ENCODE peak calls at places on chromosome 21, in nine cellular contexts. One of them, this sample, is unnamed.
A peak's percentile ranks its signal among the peaks of the same experiment; 100 is the strongest.

GRCh38 chr21:36630485-36631206 is 68.3 kb upstream of the SIM2 start:
- DNase-seq in suprapubic skin: no peak
- DNase-seq in lung: peak; percentile 60
- DNase-seq in stomach: peak; percentile 80
- DNase-seq in uterus: no peak
- DNase-seq in hepatocyte: peak; percentile 78
- DNase-seq in OCI-LY7: peak; percentile 68
- DNase-seq in GM12878: no peak
- DNase-seq in testis: peak; percentile 81
- DNase-seq in this sample: peak; percentile 81

GRCh38 chr21:16213518-16213917 is 483.7 kb downstream of the USP25 start:
- DNase-seq in suprapubic skin: no peak
- DNase-seq in lung: no peak
- DNase-seq in stomach: no peak
- DNase-seq in uterus: no peak
- DNase-seq in hepatocyte: no peak
- DNase-seq in OCI-LY7: no peak
- DNase-seq in GM12878: no peak
- DNase-seq in testis: no peak
- DNase-seq in this sample: no peak

GRCh38 chr21:43287111-43287973 is 118.5 kb downstream of the CRYAA start:
- DNase-seq in suprapubic skin: no peak
- DNase-seq in lung: no peak
- DNase-seq in stomach: peak; percentile 44
- DNase-seq in uterus: no peak
- DNase-seq in hepatocyte: no peak
- DNase-seq in OCI-LY7: no peak
- DNase-seq in GM12878: peak; percentile 19
- DNase-seq in testis: no peak
- DNase-seq in this sample: no peak

GRCh38 chr21:27339902-27340301 is 373.0 kb upstream of the ADAMTS5 start:
- DNase-seq in suprapubic skin: no peak
- DNase-seq in lung: no peak
- DNase-seq in stomach: no peak
- DNase-seq in uterus: no peak
- DNase-seq in hepatocyte: no peak
- DNase-seq in OCI-LY7: no peak
- DNase-seq in GM12878: no peak
- DNase-seq in testis: no peak
- DNase-seq in this sample: peak; percentile 15

GRCh38 chr21:23522750-23523149 is 2084.5 kb downstream of the MRPL39 start:
- DNase-seq in suprapubic skin: no peak
- DNase-seq in lung: no peak
- DNase-seq in stomach: no peak
- DNase-seq in uterus: no peak
- DNase-seq in hepatocyte: no peak
- DNase-seq in OCI-LY7: no peak
- DNase-seq in GM12878: no peak
- DNase-seq in testis: no peak
- DNase-seq in this sample: no peak

GRCh38 chr21:18041012-18041411 is 203.6 kb upstream of the CHODL start:
- DNase-seq in suprapubic skin: no peak
- DNase-seq in lung: no peak
- DNase-seq in stomach: no peak
- DNase-seq in uterus: no peak
- DNase-seq in hepatocyte: peak; percentile 25
- DNase-seq in OCI-LY7: peak; percentile 20
- DNase-seq in GM12878: no peak
- DNase-seq in testis: peak; percentile 60
- DNase-seq in this sample: peak; percentile 8

GRCh38 chr21:35530726-35531125 is 481.6 kb upstream of the RUNX1 start:
- DNase-seq in suprapubic skin: no peak
- DNase-seq in lung: no peak
- DNase-seq in stomach: no peak
- DNase-seq in uterus: no peak
- DNase-seq in hepatocyte: no peak
- DNase-seq in OCI-LY7: no peak
- DNase-seq in GM12878: no peak
- DNase-seq in testis: no peak
- DNase-seq in this sample: no peak

GRCh38 chr21:44000360-44000759 is 11.7 kb upstream of the TRAPPC10 start:
- DNase-seq in suprapubic skin: no peak
- DNase-seq in lung: no peak
- DNase-seq in stomach: no peak
- DNase-seq in uterus: no peak
- DNase-seq in hepatocyte: no peak
- DNase-seq in OCI-LY7: no peak
- DNase-seq in GM12878: no peak
- DNase-seq in testis: no peak
- DNase-seq in this sample: no peak

GRCh38 chr21:40841524-40842196 is 5.3 kb downstream of the DSCAM start:
- DNase-seq in suprapubic skin: no peak
- DNase-seq in lung: peak; percentile 46
- DNase-seq in stomach: peak; percentile 67
- DNase-seq in uterus: no peak
- DNase-seq in hepatocyte: peak; percentile 86
- DNase-seq in OCI-LY7: no peak
- DNase-seq in GM12878: no peak
- DNase-seq in testis: peak; percentile 84
- DNase-seq in this sample: no peak

GRCh38 chr21:38831526-38832467 is 26.1 kb downstream of the ETS2 start:
- DNase-seq in suprapubic skin: no peak
- DNase-seq in lung: peak; percentile 88
- DNase-seq in stomach: peak; percentile 68
- DNase-seq in uterus: peak; percentile 83
- DNase-seq in hepatocyte: peak; percentile 89
- DNase-seq in OCI-LY7: no peak
- DNase-seq in GM12878: peak; percentile 40
- DNase-seq in testis: peak; percentile 67
- DNase-seq in this sample: no peak

GRCh38 chr21:14900058-14900457 is 164.7 kb downstream of the NRIP1 start:
- DNase-seq in suprapubic skin: no peak
- DNase-seq in lung: no peak
- DNase-seq in stomach: no peak
- DNase-seq in uterus: no peak
- DNase-seq in hepatocyte: no peak
- DNase-seq in OCI-LY7: no peak
- DNase-seq in GM12878: no peak
- DNase-seq in testis: no peak
- DNase-seq in this sample: no peak

DNA sequence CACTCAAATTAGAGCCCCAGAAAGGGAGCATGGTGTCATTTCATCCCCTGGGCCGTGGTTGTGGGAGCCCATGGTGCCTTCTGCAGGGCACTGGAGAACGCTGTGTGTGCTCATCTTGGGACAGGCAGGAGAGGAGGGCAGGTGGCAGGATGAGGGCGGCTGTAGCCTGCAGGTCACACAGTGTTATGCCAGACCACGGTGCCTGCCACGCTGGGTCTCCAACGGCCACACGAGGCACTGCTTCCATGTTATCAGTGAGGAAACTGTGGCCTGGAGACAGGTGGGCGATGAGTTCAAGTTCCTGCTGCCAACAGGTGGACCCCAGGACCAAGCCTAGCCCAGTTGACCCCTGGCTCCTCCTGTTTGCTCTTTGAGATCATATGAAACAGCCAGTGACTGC is 21.0 kb downstream of the ABCG1 start:
- DNase-seq in suprapubic skin: no peak
- DNase-seq in lung: no peak
- DNase-seq in stomach: no peak
- DNase-seq in uterus: no peak
- DNase-seq in hepatocyte: no peak
- DNase-seq in OCI-LY7: peak; percentile 54
- DNase-seq in GM12878: no peak
- DNase-seq in testis: no peak
- DNase-seq in this sample: no peak
- H3K4me1 ChIP-seq in suprapubic skin: peaks cover 38% of the 10 kb centered on the region
- H3K4me1 ChIP-seq in lung: peaks cover 29% of the 10 kb centered on the region
- H3K4me1 ChIP-seq in stomach: peaks cover 49% of the 10 kb centered on the region
- H3K4me1 ChIP-seq in uterus: peaks cover 2% of the 10 kb centered on the region
- H3K4me1 ChIP-seq in hepatocyte: peaks cover 18% of the 10 kb centered on the region
- H3K4me1 ChIP-seq in OCI-LY7: peaks cover 96% of the 10 kb centered on the region
- H3K4me1 ChIP-seq in GM12878: peaks cover 51% of the 10 kb centered on the region
- H3K4me1 ChIP-seq in testis: peaks cover 23% of the 10 kb centered on the region
- H3K4me1 ChIP-seq in this sample: peaks cover 10% of the 10 kb centered on the region

GRCh38 chr21:32099812-32100416 is 178.9 kb downstream of the MIS18A start:
- DNase-seq in suprapubic skin: no peak
- DNase-seq in lung: no peak
- DNase-seq in stomach: no peak
- DNase-seq in uterus: no peak
- DNase-seq in hepatocyte: peak; percentile 17
- DNase-seq in OCI-LY7: peak; percentile 9
- DNase-seq in GM12878: no peak
- DNase-seq in testis: no peak
- DNase-seq in this sample: no peak
- TF ChIP-seq CTCF in suprapubic skin: no peak
- TF ChIP-seq CTCF in lung: no peak
- TF ChIP-seq CTCF in stomach: no peak
- TF ChIP-seq CTCF in uterus: no peak
- TF ChIP-seq CTCF in hepatocyte: no peak
- TF ChIP-seq CTCF in OCI-LY7: peak; percentile 40
- TF ChIP-seq CTCF in GM12878: no peak
- TF ChIP-seq CTCF in testis: no peak
- TF ChIP-seq CTCF in this sample: no peak

GRCh38 chr21:21831036-21831435 is 832.8 kb downstream of the NCAM2 start:
- DNase-seq in suprapubic skin: no peak
- DNase-seq in lung: no peak
- DNase-seq in stomach: no peak
- DNase-seq in uterus: no peak
- DNase-seq in hepatocyte: no peak
- DNase-seq in OCI-LY7: no peak
- DNase-seq in GM12878: no peak
- DNase-seq in testis: no peak
- DNase-seq in this sample: no peak
- H3K27ac ChIP-seq in suprapubic skin: no peak overlapping the region
- H3K27ac ChIP-seq in lung: no peak overlapping the region
- H3K27ac ChIP-seq in stomach: no peak overlapping the region
- H3K27ac ChIP-seq in uterus: no peak overlapping the region
- H3K27ac ChIP-seq in hepatocyte: no peak overlapping the region
- H3K27ac ChIP-seq in OCI-LY7: no peak overlapping the region
- H3K27ac ChIP-seq in GM12878: no peak overlapping the region
- H3K27ac ChIP-seq in testis: no peak overlapping the region
- H3K27ac ChIP-seq in this sample: no peak overlapping the region

GRCh38 chr21:45130324-45130774 is 56.0 kb downstream of the ADARB1 start:
- DNase-seq in suprapubic skin: no peak
- DNase-seq in lung: no peak
- DNase-seq in stomach: no peak
- DNase-seq in uterus: peak; percentile 57
- DNase-seq in hepatocyte: peak; percentile 43
- DNase-seq in OCI-LY7: no peak
- DNase-seq in GM12878: no peak
- DNase-seq in testis: peak; percentile 65
- DNase-seq in this sample: peak; percentile 81
- H3K4me1 ChIP-seq in suprapubic skin: peaks cover 62% of the 10 kb centered on the region
- H3K4me1 ChIP-seq in lung: peaks cover 11% of the 10 kb centered on the region
- H3K4me1 ChIP-seq in stomach: peaks cover 58% of the 10 kb centered on the region
- H3K4me1 ChIP-seq in uterus: peaks cover 18% of the 10 kb centered on the region
- H3K4me1 ChIP-seq in hepatocyte: no peaks in the 10 kb centered on the region
- H3K4me1 ChIP-seq in OCI-LY7: peaks cover 22% of the 10 kb centered on the region
- H3K4me1 ChIP-seq in GM12878: peaks cover 3% of the 10 kb centered on the region
- H3K4me1 ChIP-seq in testis: peaks cover 15% of the 10 kb centered on the region
- H3K4me1 ChIP-seq in this sample: peaks cover 53% of the 10 kb centered on the region

DNA sequence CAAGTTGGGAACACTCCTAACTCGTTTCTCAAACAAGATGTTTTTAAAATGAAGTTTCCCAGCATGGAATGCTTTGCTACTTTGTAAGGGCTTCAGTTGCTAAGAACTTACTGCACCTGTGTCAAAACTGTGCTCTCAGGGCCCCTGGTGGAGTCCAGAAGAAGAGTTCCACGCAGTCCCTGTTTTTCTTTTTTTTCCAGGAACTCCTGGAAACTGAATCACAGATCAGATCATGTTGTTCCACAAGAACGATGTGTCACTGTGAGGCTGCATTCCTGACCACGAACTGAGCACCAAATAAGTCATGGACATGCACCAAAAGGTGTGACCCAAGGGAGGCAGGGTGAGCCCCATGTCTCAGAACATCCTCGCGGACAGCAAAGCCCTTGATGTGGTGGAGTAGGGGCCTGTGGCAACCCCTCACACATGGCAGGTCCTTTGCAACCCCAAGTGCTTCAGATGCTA is 257.2 kb downstream of the KCNJ6 start:
- DNase-seq in suprapubic skin: no peak
- DNase-seq in lung: no peak
- DNase-seq in stomach: no peak
- DNase-seq in uterus: peak; percentile 35
- DNase-seq in hepatocyte: peak; percentile 58
- DNase-seq in OCI-LY7: no peak
- DNase-seq in GM12878: no peak
- DNase-seq in testis: peak; percentile 21
- DNase-seq in this sample: no peak
- TF ChIP-seq CTCF in suprapubic skin: no peak
- TF ChIP-seq CTCF in lung: no peak
- TF ChIP-seq CTCF in stomach: peak; percentile 23
- TF ChIP-seq CTCF in uterus: peak; percentile 58
- TF ChIP-seq CTCF in hepatocyte: peak; percentile 20
- TF ChIP-seq CTCF in OCI-LY7: no peak
- TF ChIP-seq CTCF in GM12878: no peak
- TF ChIP-seq CTCF in testis: no peak
- TF ChIP-seq CTCF in this sample: peak; percentile 23